ENCODE peak calls at places on chromosomes 13 and 19, in nine cellular contexts. O is endothelial cell, C is A549, B is GM12865, F is PC-3, X is lower leg skin, P is neural crest cell, R is tibial artery, K is stomach. Q is an unnamed sample.
A peak's percentile ranks its signal among the peaks of the same experiment; 100 is the strongest.

GRCh38 chr19:49857834-49858590 is 7.1 kb downstream of the PTOV1 start:
- DNase-seq in O (no peak), C (no peak), B (peak; percentile 6), F (no peak), X (no peak), P (no peak), R (no peak), K (no peak), Q (no peak)

GRCh38 chr13:94371855-94372254 is 107.6 kb downstream of the DCT start:
- DNase-seq in O (no peak), C (no peak), B (no peak), F (no peak), X (no peak), P (no peak), R (no peak), K (no peak), Q (no peak)

GRCh38 chr13:107641574-107641973 is 573.8 kb downstream of the LIG4 start:
- DNase-seq in O (no peak), C (no peak), B (no peak), F (no peak), X (no peak), P (no peak), R (no peak), K (no peak), Q (no peak)

GRCh38 chr13:51519839-51520238 is 64.4 kb upstream of the WDFY2 start:
- DNase-seq in O (no peak), C (no peak), B (no peak), F (peak; percentile 79), X (no peak), P (no peak), R (no peak), K (no peak), Q (no peak)

GRCh38 chr19:35375505-35376307 is 4.8 kb downstream of the GPR42 start:
- DNase-seq in O (no peak), C (no peak), B (peak; percentile 35), F (no peak), X (no peak), P (no peak), R (no peak), K (no peak), Q (peak; percentile 49)

GRCh38 chr13:111505175-111505777 is 184.8 kb downstream of the TEX29 start:
- DNase-seq in O (peak; percentile 74), C (peak; percentile 18), B (no peak), F (peak; percentile 5), X (no peak), P (peak; percentile 52), R (no peak), K (peak; percentile 25), Q (peak; percentile 25)

GRCh38 chr19:51740356-51740755 is 11.3 kb downstream of the FPR1 start:
- DNase-seq in O (no peak), C (no peak), B (no peak), F (no peak), X (no peak), P (no peak), R (no peak), K (no peak), Q (no peak)

GRCh38 chr19:46806651-46807050 is 18.3 kb upstream of the SLC1A5 start:
- DNase-seq in O (no peak), C (no peak), B (no peak), F (no peak), X (no peak), P (no peak), R (no peak), K (no peak), Q (no peak)

GRCh38 chr13:45607931-45608330 is 7.6 kb downstream of the ERICH6B start:
- DNase-seq in O (no peak), C (no peak), B (no peak), F (no peak), X (no peak), P (no peak), R (no peak), K (no peak), Q (no peak)

GRCh38 chr13:71864981-71865857 is 1.8 kb downstream of the DACH1 start:
- DNase-seq in O (peak; percentile 40), C (no peak), B (no peak), F (no peak), X (no peak), P (peak; percentile 28), R (no peak), K (no peak), Q (peak; percentile 72)

GRCh38 chr19:58059681-58060080 is 599 bp downstream of the ZNF135 start:
- DNase-seq in O (no peak), C (no peak), B (no peak), F (no peak), X (no peak), P (no peak), R (no peak), K (no peak), Q (no peak)

GRCh38 chr19:38497907-38498306 is 64.4 kb downstream of the RYR1 start:
- DNase-seq in O (no peak), C (no peak), B (no peak), F (no peak), X (no peak), P (no peak), R (no peak), K (no peak), Q (no peak)

GRCh38 chr13:75485286-75486062 is 3.5 kb upstream of the TBC1D4 start:
- DNase-seq in O (no peak), C (peak; percentile 3), B (no peak), F (peak; percentile 48), X (no peak), P (no peak), R (no peak), K (no peak), Q (no peak)

GRCh38 chr19:47357788-47358680 is 8.9 kb downstream of the DHX34 start:
- DNase-seq in O (peak; percentile 26), C (peak; percentile 49), B (peak; percentile 26), F (no peak), X (no peak), P (no peak), R (no peak), K (no peak), Q (no peak)

DNA sequence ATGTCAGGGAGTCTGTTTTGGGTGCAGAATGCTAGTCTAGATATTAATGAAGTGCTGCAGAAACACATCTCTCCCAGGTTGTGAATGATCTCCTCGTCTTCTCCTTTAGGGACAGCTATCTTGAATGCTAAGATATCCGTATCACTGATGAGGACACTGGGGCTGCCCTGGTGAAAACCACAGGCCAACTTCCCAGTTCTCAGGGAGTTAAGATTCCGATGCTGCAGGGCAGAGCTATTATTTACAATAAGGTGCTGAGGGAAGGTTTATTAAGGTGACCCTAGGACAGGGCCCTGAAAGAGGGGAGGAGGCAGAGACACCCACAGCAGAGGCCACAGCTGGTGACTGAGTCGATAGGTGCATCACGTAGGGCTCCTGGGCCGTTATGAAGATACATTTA is 66.1 kb downstream of the TNFRSF19 start:
- DNase-seq in O (no peak), C (no peak), B (no peak), F (no peak), X (no peak), P (no peak), R (no peak), K (no peak), Q (no peak)
- TF ChIP-seq CTCF in O (no peak), C (no peak), B (no peak), F (no peak), X (no peak), P (no peak), R (no peak), K (no peak), Q (no peak)

GRCh38 chr13:103062079-103062478 is 4.1 kb downstream of the SLC10A2 start:
- DNase-seq in O (no peak), C (no peak), B (peak; percentile 26), F (no peak), X (no peak), P (no peak), R (no peak), K (no peak), Q (no peak)

GRCh38 chr13:103066079-103066880 is at the start of gene SLC10A2:
- DNase-seq in O (no peak), C (no peak), B (no peak), F (no peak), X (no peak), P (no peak), R (no peak), K (no peak), Q (no peak)

GRCh38 chr13:103063376-103063775 is 2.8 kb downstream of the SLC10A2 start:
- DNase-seq in O (no peak), C (no peak), B (no peak), F (no peak), X (no peak), P (no peak), R (no peak), K (no peak), Q (no peak)

GRCh38 chr13:103066991-103067390 is 774 bp upstream of the SLC10A2 start:
- DNase-seq in O (no peak), C (no peak), B (no peak), F (no peak), X (no peak), P (no peak), R (no peak), K (no peak), Q (no peak)

GRCh38 chr13:103067751-103068563 is 1.7 kb upstream of the SLC10A2 start:
- DNase-seq in O (no peak), C (no peak), B (peak; percentile 78), F (peak; percentile 6), X (no peak), P (no peak), R (no peak), K (no peak), Q (no peak)
- TF ChIP-seq CTCF in O (no peak), C (no peak), B (peak; percentile 0), F (no peak), X (no peak), P (no peak), R (no peak), K (no peak), Q (no peak)

GRCh38 chr19:54694648-54695047 is 29.6 kb upstream of the KIR3DL3 start:
- DNase-seq in O (no peak), C (no peak), B (no peak), F (no peak), X (no peak), P (no peak), R (no peak), K (no peak), Q (no peak)
- TF ChIP-seq CTCF in O (no peak), C (no peak), B (no peak), F (no peak), X (no peak), P (no peak), R (no peak), K (no peak), Q (no peak)

GRCh38 chr13:42816538-42816937 is 35.2 kb downstream of the FAM216B start:
- DNase-seq in O (no peak), C (no peak), B (no peak), F (no peak), X (no peak), P (no peak), R (no peak), K (no peak), Q (no peak)
- TF ChIP-seq CTCF in O (peak; percentile 70), C (no peak), B (no peak), F (peak; percentile 27), X (no peak), P (peak; percentile 42), R (no peak), K (no peak), Q (peak; percentile 53)

GRCh38 chr13:43196171-43196611 is 172.8 kb downstream of the DNAJC15 start:
- DNase-seq in O (no peak), C (no peak), B (no peak), F (no peak), X (peak; percentile 15), P (no peak), R (no peak), K (no peak), Q (no peak)
- TF ChIP-seq CTCF in O (no peak), C (no peak), B (no peak), F (no peak), X (no peak), P (no peak), R (no peak), K (no peak), Q (no peak)